ENCODE peak calls at places on chromosomes 1 and 21, in six cellular contexts. One of them, this sample, is unnamed. For H3K4me1, the result is how much of the 10 kb centered on the place peaks cover.

GRCh38 chr1:230109871-230110667 is 43.0 kb downstream of the GALNT2 start:
- DNase-seq in mucosa of descending colon: peak
- DNase-seq in keratinocyte: no peak
- DNase-seq in osteoblast: no peak
- DNase-seq in GM23248: no peak
- DNase-seq in IMR-90: peak
- DNase-seq in this sample: no peak

GRCh38 chr21:18517905-18518566 is 114.5 kb upstream of the TMPRSS15 start:
- DNase-seq in mucosa of descending colon: no peak
- DNase-seq in IMR-90: no peak
- DNase-seq in keratinocyte: no peak
- DNase-seq in GM23248: no peak
- DNase-seq in osteoblast: no peak
- DNase-seq in this sample: no peak

GRCh38 chr1:228860911-228861829 is 125.9 kb downstream of the RHOU start:
- DNase-seq in osteoblast: peak
- DNase-seq in mucosa of descending colon: no peak
- DNase-seq in GM23248: peak
- DNase-seq in IMR-90: peak
- DNase-seq in keratinocyte: peak
- DNase-seq in this sample: no peak

GRCh38 chr1:87399701-87400100 is 71.0 kb downstream of the LMO4 start:
- DNase-seq in mucosa of descending colon: peak
- DNase-seq in IMR-90: no peak
- DNase-seq in osteoblast: no peak
- DNase-seq in keratinocyte: no peak
- DNase-seq in GM23248: no peak
- DNase-seq in this sample: no peak

GRCh38 chr1:29410476-29410875 is 174.2 kb downstream of the PTPRU start:
- DNase-seq in osteoblast: no peak
- DNase-seq in mucosa of descending colon: no peak
- DNase-seq in keratinocyte: no peak
- DNase-seq in GM23248: no peak
- DNase-seq in IMR-90: no peak
- DNase-seq in this sample: no peak

GRCh38 chr1:144551107-144551542 is 41.6 kb upstream of the PPIAL4F start:
- DNase-seq in IMR-90: no peak
- DNase-seq in keratinocyte: no peak
- DNase-seq in mucosa of descending colon: no peak
- DNase-seq in osteoblast: no peak
- DNase-seq in GM23248: no peak
- DNase-seq in this sample: no peak

GRCh38 chr1:52139817-52140540 is 1.9 kb upstream of the ZFYVE9 start:
- DNase-seq in mucosa of descending colon: no peak
- DNase-seq in IMR-90: peak
- DNase-seq in osteoblast: peak
- DNase-seq in GM23248: peak
- DNase-seq in keratinocyte: peak
- DNase-seq in this sample: no peak

GRCh38 chr1:13899856-13900255 is 199.9 kb downstream of the PRDM2 start:
- DNase-seq in mucosa of descending colon: no peak
- DNase-seq in keratinocyte: no peak
- DNase-seq in osteoblast: no peak
- DNase-seq in GM23248: peak
- DNase-seq in IMR-90: no peak
- DNase-seq in this sample: no peak

GRCh38 chr1:53507115-53507816 is 48.1 kb downstream of the DMRTB1 start:
- DNase-seq in IMR-90: no peak
- DNase-seq in osteoblast: peak
- DNase-seq in mucosa of descending colon: no peak
- DNase-seq in GM23248: no peak
- DNase-seq in keratinocyte: no peak
- DNase-seq in this sample: no peak

GRCh38 chr1:207691814-207692213 is 46.9 kb downstream of the CR1L start:
- DNase-seq in mucosa of descending colon: no peak
- DNase-seq in GM23248: peak
- DNase-seq in osteoblast: no peak
- DNase-seq in keratinocyte: no peak
- DNase-seq in IMR-90: no peak
- DNase-seq in this sample: no peak

GRCh38 chr1:168771104-168771630 is 42.2 kb upstream of the DPT start:
- DNase-seq in IMR-90: no peak
- DNase-seq in keratinocyte: no peak
- DNase-seq in GM23248: no peak
- DNase-seq in mucosa of descending colon: no peak
- DNase-seq in osteoblast: no peak
- DNase-seq in this sample: no peak

GRCh38 chr21:44532165-44532564 is 7.8 kb downstream of the KRTAP10-1 start:
- DNase-seq in GM23248: no peak
- DNase-seq in IMR-90: no peak
- DNase-seq in keratinocyte: no peak
- DNase-seq in mucosa of descending colon: no peak
- DNase-seq in osteoblast: peak
- DNase-seq in this sample: no peak

GRCh38 chr1:109392788-109393580 is 4.7 kb downstream of the SORT1 start:
- DNase-seq in keratinocyte: no peak
- DNase-seq in osteoblast: peak
- DNase-seq in GM23248: peak
- DNase-seq in IMR-90: peak
- DNase-seq in mucosa of descending colon: peak
- DNase-seq in this sample: peak

GRCh38 chr1:117653732-117654484 is 48.1 kb downstream of the TENT5C start:
- DNase-seq in GM23248: no peak
- DNase-seq in IMR-90: no peak
- DNase-seq in mucosa of descending colon: no peak
- DNase-seq in osteoblast: no peak
- DNase-seq in keratinocyte: no peak
- DNase-seq in this sample: no peak

GRCh38 chr1:40395211-40396175 is 22.0 kb downstream of the SMAP2 start:
- DNase-seq in GM23248: no peak
- DNase-seq in osteoblast: no peak
- DNase-seq in keratinocyte: no peak
- DNase-seq in IMR-90: no peak
- DNase-seq in mucosa of descending colon: no peak
- DNase-seq in this sample: no peak

GRCh38 chr1:14733053-14733778 is 134.7 kb downstream of the KAZN start:
- DNase-seq in mucosa of descending colon: no peak
- DNase-seq in IMR-90: no peak
- DNase-seq in GM23248: peak
- DNase-seq in osteoblast: peak
- DNase-seq in keratinocyte: peak
- DNase-seq in this sample: peak

GRCh38 chr1:109759513-109760334 is 4.0 kb downstream of the EPS8L3 start:
- DNase-seq in osteoblast: peak
- DNase-seq in IMR-90: no peak
- DNase-seq in mucosa of descending colon: no peak
- DNase-seq in keratinocyte: no peak
- DNase-seq in GM23248: no peak
- DNase-seq in this sample: peak

GRCh38 chr1:191343816-191344215 is 814.4 kb upstream of the RGS18 start:
- DNase-seq in keratinocyte: no peak
- DNase-seq in osteoblast: no peak
- DNase-seq in IMR-90: peak
- DNase-seq in GM23248: no peak
- DNase-seq in mucosa of descending colon: no peak
- DNase-seq in this sample: no peak

GRCh38 chr1:164707868-164708331 is 148.9 kb downstream of the PBX1 start:
- DNase-seq in mucosa of descending colon: no peak
- DNase-seq in IMR-90: peak
- DNase-seq in osteoblast: no peak
- DNase-seq in GM23248: peak
- DNase-seq in keratinocyte: no peak
- DNase-seq in this sample: no peak

GRCh38 chr1:56563568-56563967 is 15.8 kb downstream of the PLPP3 start:
- DNase-seq in osteoblast: no peak
- DNase-seq in IMR-90: no peak
- DNase-seq in mucosa of descending colon: no peak
- DNase-seq in GM23248: no peak
- DNase-seq in keratinocyte: no peak
- DNase-seq in this sample: no peak

GRCh38 chr1:198629610-198630009 is 9.2 kb upstream of the PTPRC start:
- DNase-seq in osteoblast: no peak
- DNase-seq in IMR-90: no peak
- DNase-seq in keratinocyte: no peak
- DNase-seq in mucosa of descending colon: no peak
- DNase-seq in GM23248: no peak
- DNase-seq in this sample: no peak
- H3K4me1 ChIP-seq in osteoblast: under half
- H3K4me1 ChIP-seq in IMR-90: under half
- H3K4me1 ChIP-seq in keratinocyte: under half
- H3K4me1 ChIP-seq in mucosa of descending colon: under half
- H3K4me1 ChIP-seq in GM23248: under half
- H3K4me1 ChIP-seq in this sample: under half

GRCh38 chr1:42926235-42926869 is 32.3 kb downstream of the SLC2A1 start:
- DNase-seq in IMR-90: no peak
- DNase-seq in keratinocyte: no peak
- DNase-seq in osteoblast: no peak
- DNase-seq in mucosa of descending colon: no peak
- DNase-seq in GM23248: no peak
- DNase-seq in this sample: no peak

GRCh38 chr1:42924249-42925131 is 34.2 kb downstream of the SLC2A1 start:
- DNase-seq in osteoblast: peak
- DNase-seq in mucosa of descending colon: peak
- DNase-seq in GM23248: peak
- DNase-seq in keratinocyte: no peak
- DNase-seq in IMR-90: peak
- DNase-seq in this sample: peak

GRCh38 chr1:42925132-42925769 is 33.4 kb downstream of the SLC2A1 start:
- DNase-seq in GM23248: peak
- DNase-seq in IMR-90: no peak
- DNase-seq in osteoblast: peak
- DNase-seq in mucosa of descending colon: no peak
- DNase-seq in keratinocyte: no peak
- DNase-seq in this sample: no peak

GRCh38 chr1:42922687-42923366 is 35.8 kb downstream of the SLC2A1 start:
- DNase-seq in keratinocyte: no peak
- DNase-seq in IMR-90: peak
- DNase-seq in GM23248: peak
- DNase-seq in osteoblast: peak
- DNase-seq in mucosa of descending colon: no peak
- DNase-seq in this sample: no peak

GRCh38 chr1:42923367-42924248 is 35.1 kb downstream of the SLC2A1 start:
- DNase-seq in keratinocyte: no peak
- DNase-seq in IMR-90: no peak
- DNase-seq in GM23248: peak
- DNase-seq in osteoblast: peak
- DNase-seq in mucosa of descending colon: no peak
- DNase-seq in this sample: no peak
- H3K4me3 ChIP-seq in keratinocyte: peak
- H3K4me3 ChIP-seq in IMR-90: peak
- H3K4me3 ChIP-seq in GM23248: peak
- H3K4me3 ChIP-seq in osteoblast: peak
- H3K4me3 ChIP-seq in mucosa of descending colon: peak
- H3K4me3 ChIP-seq in this sample: peak

GRCh38 chr1:64472805-64473204 is 2.9 kb downstream of the CACHD1 start:
- DNase-seq in IMR-90: no peak
- DNase-seq in keratinocyte: no peak
- DNase-seq in osteoblast: no peak
- DNase-seq in mucosa of descending colon: no peak
- DNase-seq in GM23248: no peak
- DNase-seq in this sample: no peak
- H3K4me1 ChIP-seq in IMR-90: under half
- H3K4me1 ChIP-seq in keratinocyte: under half
- H3K4me1 ChIP-seq in osteoblast: under half
- H3K4me1 ChIP-seq in mucosa of descending colon: under half
- H3K4me1 ChIP-seq in GM23248: under half
- H3K4me1 ChIP-seq in this sample: half or more

GRCh38 chr1:85900921-85901320 is 192.7 kb upstream of the ZNHIT6 start:
- DNase-seq in GM23248: no peak
- DNase-seq in IMR-90: no peak
- DNase-seq in keratinocyte: no peak
- DNase-seq in osteoblast: no peak
- DNase-seq in mucosa of descending colon: no peak
- DNase-seq in this sample: no peak
- H3K4me3 ChIP-seq in GM23248: no peak
- H3K4me3 ChIP-seq in IMR-90: no peak
- H3K4me3 ChIP-seq in keratinocyte: no peak
- H3K4me3 ChIP-seq in osteoblast: no peak
- H3K4me3 ChIP-seq in mucosa of descending colon: no peak
- H3K4me3 ChIP-seq in this sample: no peak

GRCh38 chr1:246565751-246566127 is 322 bp downstream of the TFB2M start:
- DNase-seq in osteoblast: peak
- DNase-seq in keratinocyte: no peak
- DNase-seq in mucosa of descending colon: no peak
- DNase-seq in IMR-90: peak
- DNase-seq in GM23248: peak
- DNase-seq in this sample: no peak

GRCh38 chr1:246567258-246568235 is 1.3 kb downstream of the CNST start:
- DNase-seq in keratinocyte: peak
- DNase-seq in IMR-90: peak
- DNase-seq in GM23248: peak
- DNase-seq in mucosa of descending colon: no peak
- DNase-seq in osteoblast: peak
- DNase-seq in this sample: no peak

GRCh38 chr1:246566128-246566807 is at the start of the genes CNST and TFB2M:
- DNase-seq in osteoblast: peak
- DNase-seq in mucosa of descending colon: peak
- DNase-seq in GM23248: peak
- DNase-seq in IMR-90: peak
- DNase-seq in keratinocyte: peak
- DNase-seq in this sample: peak

GRCh38 chr1:246564839-246565750 is 966 bp downstream of the TFB2M start:
- DNase-seq in mucosa of descending colon: no peak
- DNase-seq in osteoblast: peak
- DNase-seq in GM23248: peak
- DNase-seq in keratinocyte: no peak
- DNase-seq in IMR-90: no peak
- DNase-seq in this sample: no peak

GRCh38 chr1:246566808-246567154 is 525 bp downstream of the CNST start:
- DNase-seq in osteoblast: no peak
- DNase-seq in IMR-90: peak
- DNase-seq in mucosa of descending colon: no peak
- DNase-seq in keratinocyte: no peak
- DNase-seq in GM23248: no peak
- DNase-seq in this sample: no peak
- H3K4me1 ChIP-seq in osteoblast: under half
- H3K4me1 ChIP-seq in IMR-90: under half
- H3K4me1 ChIP-seq in mucosa of descending colon: under half
- H3K4me1 ChIP-seq in keratinocyte: under half
- H3K4me1 ChIP-seq in GM23248: under half
- H3K4me1 ChIP-seq in this sample: half or more

DNA sequence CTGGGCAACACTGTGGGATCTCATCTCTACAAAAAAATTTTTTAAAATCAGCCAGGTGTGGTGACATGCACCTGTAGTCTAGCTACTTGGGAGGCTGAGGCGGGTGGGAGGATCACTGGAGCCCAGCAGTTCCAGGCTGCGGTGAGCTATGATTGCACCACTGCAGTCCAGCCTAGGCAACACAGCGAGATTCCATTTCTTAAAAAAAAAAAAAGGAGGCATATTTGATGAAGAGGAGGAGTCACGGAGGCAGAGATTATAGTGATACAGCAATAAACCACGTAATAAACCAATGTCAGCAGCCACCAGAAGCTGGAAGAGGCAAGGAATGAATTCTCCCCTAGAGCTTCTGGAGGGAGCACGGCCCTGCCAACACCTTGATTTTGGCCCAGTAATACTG is 4.0 kb downstream of the LIX1L start:
- DNase-seq in keratinocyte: no peak
- DNase-seq in mucosa of descending colon: no peak
- DNase-seq in IMR-90: no peak
- DNase-seq in GM23248: peak
- DNase-seq in osteoblast: no peak
- DNase-seq in this sample: no peak
- H3K4me3 ChIP-seq in keratinocyte: no peak
- H3K4me3 ChIP-seq in mucosa of descending colon: no peak
- H3K4me3 ChIP-seq in IMR-90: no peak
- H3K4me3 ChIP-seq in GM23248: peak
- H3K4me3 ChIP-seq in osteoblast: no peak
- H3K4me3 ChIP-seq in this sample: no peak

This sample was measured in lower lobe of right lung.